ENCODE peak calls at places on chromosome 13, in four cellular contexts. U is iPS DF 6.9, S is fibroblast of lung, I is tibial nerve. J is an unnamed sample. For H3K4me1, the result is how much of the 10 kb centered on the place peaks cover.

GRCh38 chr13:51005566-51005965 is 96.0 kb downstream of the RNASEH2B start:
- DNase-seq in U (no peak), S (no peak), I (no peak), J (no peak)

GRCh38 chr13:69585656-69586055 is 522.0 kb upstream of the ATXN8OS start:
- DNase-seq in I (no peak), S (no peak), U (no peak), J (no peak)

GRCh38 chr13:61286148-61286745 is 129.4 kb downstream of the PCDH20 start:
- DNase-seq in S (no peak), I (no peak), U (peak), J (peak)

GRCh38 chr13:36288794-36289391 is 8.7 kb downstream of the CCDC169 start:
- DNase-seq in I (no peak), S (no peak), U (no peak), J (no peak)

GRCh38 chr13:30743319-30744055 is 8.1 kb downstream of the ALOX5AP start:
- DNase-seq in S (peak), U (no peak), I (peak), J (peak)

GRCh38 chr13:66405908-66406802 is 824.0 kb downstream of the PCDH9 start:
- DNase-seq in S (peak), U (no peak), I (no peak), J (no peak)

GRCh38 chr13:34335662-34336007 is 517.7 kb downstream of the RFC3 start:
- DNase-seq in S (no peak), I (no peak), U (no peak), J (no peak)

GRCh38 chr13:78610381-78610883 is 7.1 kb upstream of the POU4F1 start:
- DNase-seq in I (no peak), U (no peak), S (peak), J (no peak)

GRCh38 chr13:42258747-42259146 is 13.2 kb upstream of the AKAP11 start:
- DNase-seq in I (no peak), U (no peak), S (no peak), J (no peak)

GRCh38 chr13:107678075-107678689 is 537.2 kb downstream of the LIG4 start:
- DNase-seq in U (no peak), I (no peak), S (peak), J (no peak)

GRCh38 chr13:19860884-19861655 is 2.4 kb downstream of the ZMYM5 start:
- DNase-seq in I (no peak), U (no peak), S (peak), J (no peak)

GRCh38 chr13:35874704-35875103 is 256.5 kb downstream of the DCLK1 start:
- DNase-seq in S (no peak), I (no peak), U (no peak), J (no peak)

GRCh38 chr13:27796544-27797227 is 4.4 kb downstream of the GSX1 start:
- DNase-seq in U (no peak), S (no peak), I (no peak), J (no peak)
- H3K4me1 ChIP-seq in U (under half), S (under half), I (under half), J (under half)

GRCh38 chr13:99926014-99926731 is 45.4 kb downstream of the ZIC5 start:
- DNase-seq in I (no peak), S (peak), U (no peak), J (no peak)

GRCh38 chr13:99919132-99919531 is 52.4 kb downstream of the ZIC5 start:
- DNase-seq in I (no peak), U (no peak), S (no peak), J (no peak)

GRCh38 chr13:99923877-99924582 is 47.5 kb downstream of the ZIC5 start:
- DNase-seq in S (no peak), U (no peak), I (no peak), J (no peak)

GRCh38 chr13:99922631-99923404 is 48.7 kb downstream of the ZIC5 start:
- DNase-seq in I (no peak), S (no peak), U (no peak), J (no peak)
- H3K4me3 ChIP-seq in I (no peak), S (no peak), U (no peak), J (no peak)

DNA sequence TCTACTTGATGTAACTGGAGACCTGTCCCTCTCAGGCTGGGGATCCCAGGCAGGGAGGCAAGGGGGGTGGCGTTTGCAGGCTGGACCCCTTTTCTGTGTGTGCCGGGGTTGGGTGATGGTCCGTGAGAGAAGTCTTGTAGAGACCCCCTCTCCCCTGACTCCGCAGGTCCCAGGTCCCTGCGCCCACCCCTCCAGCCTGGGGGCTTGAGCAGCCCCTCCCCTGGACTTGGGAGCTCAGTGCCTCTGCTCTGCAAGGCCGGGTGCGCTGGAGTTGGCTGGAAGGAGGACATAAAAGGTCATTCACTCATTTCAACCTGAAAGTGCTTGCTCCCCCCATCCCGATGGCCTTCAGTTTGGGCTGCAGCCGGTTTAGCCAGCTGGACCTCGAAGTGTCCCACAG is 89.5 kb downstream of the SLC7A1 start:
- DNase-seq in I (no peak), S (no peak), U (no peak), J (no peak)
- H3K4me1 ChIP-seq in I (under half), S (under half), U (under half), J (under half)

GRCh38 chr13:109243311-109243951 is 543.0 kb downstream of the IRS2 start:
- DNase-seq in I (no peak), U (no peak), S (peak), J (no peak)
- H3K4me3 ChIP-seq in I (no peak), U (no peak), S (peak), J (no peak)

GRCh38 chr13:87537946-87538345 is 133.2 kb upstream of the SLITRK5 start:
- DNase-seq in U (no peak), S (no peak), I (no peak), J (no peak)
- H3K4me1 ChIP-seq in U (under half), S (under half), I (under half), J (under half)

GRCh38 chr13:49616688-49617065 is 11.6 kb upstream of the ARL11 start:
- DNase-seq in I (no peak), U (no peak), S (peak), J (no peak)

GRCh38 chr13:49615844-49616687 is 12.2 kb upstream of the ARL11 start:
- DNase-seq in U (no peak), S (no peak), I (no peak), J (no peak)

GRCh38 chr13:49624207-49624606 is 4.1 kb upstream of the ARL11 start:
- DNase-seq in I (no peak), S (no peak), U (no peak), J (no peak)

GRCh38 chr13:49622174-49622946 is 5.9 kb upstream of the ARL11 start:
- DNase-seq in I (no peak), U (no peak), S (peak), J (no peak)

DNA sequence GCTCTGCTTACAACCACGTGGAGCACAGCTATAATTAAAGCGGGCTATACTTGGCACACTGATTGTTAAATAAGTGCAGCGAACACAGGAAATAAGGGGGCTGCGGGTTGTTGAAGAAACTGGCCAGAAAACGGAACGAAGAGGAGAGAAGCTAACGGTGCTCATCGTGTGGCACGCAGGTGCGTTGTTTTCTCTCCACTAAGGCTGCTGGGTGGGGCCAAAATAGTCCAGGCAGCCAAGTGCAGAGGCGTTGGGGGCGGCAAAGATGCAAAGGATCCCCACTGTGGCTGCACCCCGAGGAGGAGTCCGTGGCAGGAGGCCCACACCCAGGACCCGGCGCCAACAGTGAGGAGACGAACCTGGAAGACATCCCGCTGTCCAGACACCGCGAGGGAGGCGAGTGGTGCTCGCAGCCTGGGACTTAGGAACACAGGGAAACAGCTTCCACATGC is 8.1 kb upstream of the ARL11 start:
- DNase-seq in U (no peak), S (no peak), I (no peak), J (no peak)
- H3K4me3 ChIP-seq in U (no peak), S (peak), I (no peak), J (peak)